ENCODE peak calls at places on chromosomes 16 and 17, in nine cellular contexts. S, R, M, H, Y, Q, D, L and W are unnamed samples.

GRCh38 chr17:1188812-1189211 is 9.0 kb upstream of the ABR start:
- DNase-seq in S (no peak), R (peak), M (no peak), H (peak), Y (peak), Q (no peak), D (no peak), L (no peak), W (no peak)

GRCh38 chr17:80927791-80928216 is 63.8 kb upstream of the CHMP6 start:
- DNase-seq in S (no peak), R (peak), M (no peak), H (no peak), Y (no peak), Q (no peak), D (no peak), L (no peak), W (no peak)

GRCh38 chr17:18889658-18890057 is 31.7 kb downstream of the PRPSAP2 start:
- DNase-seq in S (no peak), R (peak), M (no peak), H (no peak), Y (no peak), Q (no peak), D (no peak), L (no peak), W (no peak)

GRCh38 chr17:17749921-17750320 is 68.7 kb downstream of the RAI1 start:
- DNase-seq in S (peak), R (peak), M (peak), H (no peak), Y (peak), Q (peak), D (peak), L (peak), W (no peak)

GRCh38 chr16:88320947-88321634 is 61.7 kb upstream of the ZNF469 start:
- DNase-seq in S (no peak), R (peak), M (no peak), H (no peak), Y (no peak), Q (no peak), D (no peak), L (peak), W (no peak)

GRCh38 chr17:66407864-66408263 is 105.5 kb downstream of the PRKCA start:
- DNase-seq in S (no peak), R (no peak), M (no peak), H (no peak), Y (no peak), Q (peak), D (no peak), L (no peak), W (no peak)

GRCh38 chr16:17885659-17886200 is 415.0 kb upstream of the XYLT1 start:
- DNase-seq in S (no peak), R (no peak), M (no peak), H (no peak), Y (no peak), Q (no peak), D (no peak), L (no peak), W (no peak)

GRCh38 chr16:79845734-79846135 is 245.2 kb upstream of the MAF start:
- DNase-seq in S (no peak), R (no peak), M (no peak), H (no peak), Y (no peak), Q (no peak), D (no peak), L (no peak), W (no peak)

GRCh38 chr16:67213197-67214019 is 13.5 kb upstream of the TMEM208 start:
- DNase-seq in S (no peak), R (no peak), M (no peak), H (no peak), Y (peak), Q (no peak), D (no peak), L (no peak), W (no peak)

GRCh38 chr17:59513934-59514841 is 51.2 kb upstream of the DHX40 start:
- DNase-seq in S (no peak), R (peak), M (no peak), H (no peak), Y (peak), Q (peak), D (no peak), L (no peak), W (peak)

GRCh38 chr16:67933805-67934204 is 2.1 kb upstream of the CTRL start:
- DNase-seq in S (no peak), R (no peak), M (no peak), H (no peak), Y (no peak), Q (no peak), D (no peak), L (no peak), W (no peak)

GRCh38 chr16:77674888-77675287 is 47.4 kb upstream of the NUDT7 start:
- DNase-seq in S (no peak), R (no peak), M (no peak), H (no peak), Y (no peak), Q (no peak), D (no peak), L (no peak), W (no peak)

GRCh38 chr16:53822936-53823529 is 119.1 kb downstream of the FTO start:
- DNase-seq in S (no peak), R (peak), M (no peak), H (no peak), Y (no peak), Q (no peak), D (peak), L (peak), W (no peak)

GRCh38 chr16:87132361-87133014 is 184.7 kb downstream of the C16orf95 start:
- DNase-seq in S (no peak), R (no peak), M (no peak), H (no peak), Y (no peak), Q (no peak), D (no peak), L (no peak), W (peak)

GRCh38 chr17:51850206-51850605 is 308.3 kb downstream of the CA10 start:
- DNase-seq in S (no peak), R (no peak), M (no peak), H (no peak), Y (no peak), Q (no peak), D (no peak), L (no peak), W (no peak)

GRCh38 chr17:56774650-56775049 is 59.1 kb downstream of the C17orf67 start:
- DNase-seq in S (no peak), R (no peak), M (no peak), H (no peak), Y (no peak), Q (no peak), D (no peak), L (no peak), W (no peak)

GRCh38 chr16:68760671-68761275 is 23.7 kb downstream of the CDH1 start:
- DNase-seq in S (no peak), R (no peak), M (no peak), H (no peak), Y (no peak), Q (no peak), D (peak), L (peak), W (no peak)

GRCh38 chr16:68901910-68902309 is 58.6 kb downstream of the TANGO6 start:
- DNase-seq in S (no peak), R (no peak), M (no peak), H (no peak), Y (no peak), Q (no peak), D (no peak), L (no peak), W (no peak)

GRCh38 chr16:50642349-50642748 is 38.8 kb downstream of the SNX20 start:
- DNase-seq in S (no peak), R (no peak), M (no peak), H (no peak), Y (no peak), Q (no peak), D (no peak), L (peak), W (no peak)

GRCh38 chr16:74225278-74225677 is 71.3 kb upstream of the PSMD7 start:
- DNase-seq in S (no peak), R (no peak), M (no peak), H (no peak), Y (no peak), Q (no peak), D (no peak), L (no peak), W (no peak)

GRCh38 chr16:70611785-70612303 is 34.5 kb upstream of the IL34 start:
- DNase-seq in S (no peak), R (no peak), M (no peak), H (no peak), Y (no peak), Q (no peak), D (no peak), L (no peak), W (no peak)

GRCh38 chr16:54176376-54176901 is 110.1 kb downstream of the IRX3 start:
- DNase-seq in S (peak), R (no peak), M (peak), H (no peak), Y (peak), Q (no peak), D (no peak), L (no peak), W (no peak)

GRCh38 chr16:29687755-29688154 is 8.8 kb downstream of the QPRT start:
- DNase-seq in S (no peak), R (no peak), M (no peak), H (no peak), Y (no peak), Q (no peak), D (no peak), L (no peak), W (no peak)

DNA sequence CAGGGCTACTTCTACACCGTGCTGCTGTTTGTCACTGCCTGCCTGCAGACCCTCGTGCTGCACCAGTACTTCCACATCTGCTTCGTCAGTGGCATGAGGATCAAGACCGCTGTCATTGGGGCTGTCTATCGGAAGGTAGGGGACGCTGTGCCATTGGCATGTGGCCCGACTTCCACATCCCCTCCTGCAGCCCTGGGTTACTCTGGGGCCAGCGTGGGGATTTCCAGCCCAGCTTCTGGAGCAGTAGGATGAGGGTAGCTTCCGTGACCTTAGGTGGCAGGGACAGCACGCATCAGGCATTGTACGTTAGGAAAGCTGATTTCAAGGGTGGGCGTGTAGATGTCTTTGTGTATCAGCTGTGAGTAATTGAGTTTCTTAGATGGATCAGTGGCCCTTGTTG is 96.5 kb downstream of the ABCC1 start:
- DNase-seq in S (no peak), R (no peak), M (peak), H (no peak), Y (no peak), Q (peak), D (no peak), L (peak), W (no peak)
- TF ChIP-seq CTCF in S (peak), R (no peak), M (peak), H (no peak), Y (no peak), Q (peak), D (peak), L (peak), W (peak)

GRCh38 chr16:24381470-24382118 is 125.5 kb downstream of the CACNG3 start:
- DNase-seq in S (no peak), R (no peak), M (no peak), H (no peak), Y (no peak), Q (no peak), D (no peak), L (no peak), W (no peak)
- TF ChIP-seq CTCF in S (no peak), R (no peak), M (no peak), H (no peak), Y (no peak), Q (no peak), D (no peak), L (no peak), W (no peak)

GRCh38 chr16:83789642-83790401 is 18.0 kb upstream of the HSBP1 start:
- DNase-seq in S (no peak), R (no peak), M (no peak), H (no peak), Y (no peak), Q (no peak), D (no peak), L (no peak), W (no peak)

GRCh38 chr16:83791916-83792315 is 15.9 kb upstream of the HSBP1 start:
- DNase-seq in S (no peak), R (no peak), M (no peak), H (no peak), Y (no peak), Q (no peak), D (no peak), L (no peak), W (no peak)

GRCh38 chr16:83793179-83793578 is 14.6 kb upstream of the HSBP1 start:
- DNase-seq in S (no peak), R (no peak), M (no peak), H (no peak), Y (no peak), Q (no peak), D (no peak), L (no peak), W (no peak)

GRCh38 chr16:83794874-83795273 is 12.9 kb upstream of the HSBP1 start:
- DNase-seq in S (no peak), R (peak), M (no peak), H (no peak), Y (no peak), Q (no peak), D (no peak), L (no peak), W (no peak)

DNA sequence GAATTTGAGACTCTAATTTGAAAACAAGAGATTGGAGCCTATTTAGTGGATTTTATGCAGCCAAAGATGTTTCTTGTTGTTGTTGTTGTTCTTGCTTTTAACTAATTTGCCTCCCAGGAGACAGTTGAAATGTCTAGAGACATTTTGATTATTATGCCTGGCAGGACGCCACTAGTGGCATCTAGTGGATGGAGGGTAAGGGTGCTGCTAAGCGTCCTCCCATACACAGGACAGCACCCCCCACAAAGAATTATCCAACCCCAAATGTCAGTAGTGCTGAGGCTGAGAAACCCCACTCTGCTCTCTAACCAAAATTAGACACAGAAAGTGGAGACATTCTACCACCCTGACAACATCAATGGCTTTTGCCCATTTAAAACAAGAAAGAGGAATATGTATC is 15.4 kb upstream of the HSBP1 start:
- DNase-seq in S (no peak), R (no peak), M (no peak), H (no peak), Y (no peak), Q (no peak), D (no peak), L (no peak), W (no peak)
- TF ChIP-seq CTCF in S (no peak), R (no peak), M (no peak), H (no peak), Y (no peak), Q (no peak), D (no peak), L (no peak), W (no peak)

DNA sequence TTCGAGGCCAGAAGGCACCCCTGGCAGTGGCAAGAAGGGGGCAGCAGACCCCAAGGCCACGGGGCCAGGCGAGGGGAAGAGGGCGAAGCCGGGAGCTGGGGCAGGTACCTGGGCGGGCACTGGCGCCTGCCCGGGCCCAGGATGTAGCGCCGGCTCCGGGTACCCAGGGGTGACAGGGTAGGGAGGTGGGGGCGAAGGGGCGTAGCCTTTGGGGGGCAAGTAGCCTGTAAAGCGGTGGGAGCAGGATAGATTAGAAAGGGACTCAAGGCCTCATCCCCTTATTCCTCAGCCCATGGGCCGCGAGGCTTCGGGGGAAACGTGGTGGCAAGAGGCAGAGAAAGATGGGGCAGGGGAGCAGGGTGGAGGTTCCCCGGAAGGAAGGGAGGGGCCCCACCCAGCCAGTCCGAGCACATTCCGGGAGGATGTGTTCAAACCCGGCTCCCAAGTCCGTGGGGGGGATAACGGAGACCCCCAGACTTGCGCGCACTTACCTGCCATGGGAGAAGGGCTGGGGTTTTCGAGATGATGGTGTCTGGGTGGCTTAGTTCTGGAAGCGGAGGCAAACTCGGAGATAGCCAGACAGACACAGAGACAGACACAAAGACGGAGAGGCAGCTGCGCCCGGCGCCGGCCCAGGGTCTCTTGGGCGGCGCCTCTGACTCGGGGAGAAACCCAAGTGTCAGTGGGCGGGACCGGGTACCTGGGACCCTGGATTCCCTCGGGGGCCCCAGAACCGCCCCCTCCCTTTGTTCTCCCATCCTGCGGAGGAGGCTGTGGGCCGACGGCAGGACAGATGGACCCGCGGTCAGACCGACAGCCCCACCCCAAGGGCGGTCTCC is 493 bp downstream of the PLSCR3 start:
- DNase-seq in S (peak), R (no peak), M (peak), H (no peak), Y (peak), Q (peak), D (no peak), L (peak), W (no peak)
- TF ChIP-seq CTCF in S (peak), R (peak), M (no peak), H (no peak), Y (no peak), Q (peak), D (no peak), L (no peak), W (no peak)

DNA sequence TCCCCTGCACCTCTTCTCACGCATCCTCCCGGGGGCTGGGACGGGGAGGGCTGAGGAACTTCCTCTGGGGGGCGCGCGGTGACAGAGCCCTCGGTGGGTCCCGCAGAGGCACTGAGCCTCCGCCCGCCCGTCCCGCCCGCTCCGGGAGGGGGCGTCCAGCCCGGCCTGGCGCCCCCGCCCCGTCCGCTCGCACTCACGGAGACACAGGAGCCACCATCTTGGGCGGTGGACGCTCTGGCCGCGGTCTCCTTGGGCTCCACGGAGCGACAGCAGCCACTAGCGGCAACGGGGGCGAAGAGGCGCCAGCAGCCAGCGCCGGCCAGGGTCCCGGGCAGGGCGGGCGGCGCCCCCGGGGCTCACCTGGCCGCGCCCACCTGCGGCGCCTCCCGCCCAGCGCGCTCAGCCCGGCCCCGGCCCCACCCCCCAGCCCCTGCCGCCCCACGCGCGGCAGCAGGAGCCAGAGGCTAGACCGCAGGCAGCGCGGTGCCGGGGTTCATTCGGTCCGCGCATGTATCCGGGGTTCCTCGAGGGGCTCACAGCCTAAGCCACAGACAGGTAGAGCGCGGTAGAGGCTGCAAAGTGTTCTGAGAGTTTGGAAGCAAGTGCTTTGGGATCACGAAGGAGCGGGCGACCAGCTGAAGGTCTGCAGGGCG is at the start of gene C17orf113:
- DNase-seq in S (peak), R (peak), M (peak), H (no peak), Y (peak), Q (peak), D (no peak), L (peak), W (peak)
- TF ChIP-seq CTCF in S (peak), R (peak), M (peak), H (peak), Y (no peak), Q (peak), D (peak), L (peak), W (peak)

GRCh38 chr17:27529230-27529796 is 73.1 kb downstream of the KSR1 start:
- DNase-seq in S (no peak), R (peak), M (no peak), H (no peak), Y (no peak), Q (peak), D (no peak), L (peak), W (no peak)
- TF ChIP-seq CTCF in S (no peak), R (no peak), M (no peak), H (no peak), Y (no peak), Q (no peak), D (peak), L (no peak), W (no peak)

GRCh38 chr16:5042574-5043171 is 8.9 kb upstream of the NAGPA start:
- DNase-seq in S (no peak), R (no peak), M (no peak), H (no peak), Y (no peak), Q (no peak), D (no peak), L (no peak), W (no peak)
- TF ChIP-seq CTCF in S (peak), R (no peak), M (no peak), H (no peak), Y (no peak), Q (no peak), D (no peak), L (no peak), W (no peak)

GRCh38 chr16:10514369-10515055 is 65.9 kb downstream of the EMP2 start:
- DNase-seq in S (no peak), R (peak), M (peak), H (no peak), Y (peak), Q (peak), D (no peak), L (peak), W (no peak)
- TF ChIP-seq CTCF in S (peak), R (peak), M (peak), H (peak), Y (peak), Q (peak), D (peak), L (peak), W (peak)

DNA sequence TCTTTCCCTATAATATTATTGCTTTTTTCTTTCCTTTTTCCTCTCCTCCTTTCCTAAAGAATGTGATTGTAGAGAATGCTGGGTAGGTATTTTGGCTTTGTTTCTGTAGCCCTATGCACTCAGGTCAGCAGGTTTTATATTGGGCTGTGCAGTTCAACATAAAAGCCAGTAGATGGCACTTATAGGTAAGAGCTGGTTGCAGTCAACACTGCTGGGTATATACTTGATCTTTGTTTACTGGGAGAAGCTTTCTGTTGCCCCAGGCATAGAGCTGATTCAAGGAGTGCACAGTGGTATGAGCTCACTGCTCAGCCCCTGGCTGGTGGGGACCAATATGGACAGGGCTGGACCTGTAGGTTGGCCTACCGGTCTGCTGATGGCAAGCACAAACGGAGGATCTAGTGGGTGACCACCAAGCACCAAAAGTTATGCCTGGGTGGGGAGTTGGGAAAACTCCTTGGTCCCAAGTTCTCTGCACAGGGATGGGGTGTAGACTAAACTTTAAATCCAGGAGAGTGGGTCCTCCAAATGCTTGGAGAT is 378.9 kb downstream of the PMP22 start:
- DNase-seq in S (no peak), R (no peak), M (no peak), H (no peak), Y (no peak), Q (no peak), D (no peak), L (no peak), W (no peak)
- TF ChIP-seq CTCF in S (peak), R (no peak), M (no peak), H (no peak), Y (no peak), Q (peak), D (no peak), L (peak), W (no peak)

GRCh38 chr16:11497329-11497805 is 89.4 kb downstream of the LITAF start:
- DNase-seq in S (no peak), R (peak), M (peak), H (peak), Y (peak), Q (peak), D (peak), L (peak), W (peak)
- TF ChIP-seq CTCF in S (no peak), R (peak), M (no peak), H (no peak), Y (peak), Q (peak), D (no peak), L (no peak), W (no peak)